ENCODE peak calls at places on chromosomes 16 and 17, in six cellular contexts. One of them, this sample, is unnamed.

GRCh38 chr16:57999971-58000705 is at the start of gene ZNF319:
- DNase-seq in GM12891: peak; percentile 38
- DNase-seq in K562: peak; percentile 93
- DNase-seq in H1: peak; percentile 65
- DNase-seq in GM12878: no peak
- DNase-seq in HepG2: no peak
- DNase-seq in this sample: peak; percentile 61

GRCh38 chr16:30372725-30373124 is 1.9 kb upstream of the MYL11 start:
- DNase-seq in H1: no peak
- DNase-seq in K562: no peak
- DNase-seq in GM12891: no peak
- DNase-seq in GM12878: no peak
- DNase-seq in HepG2: no peak
- DNase-seq in this sample: no peak

GRCh38 chr16:14505846-14506245 is 124.2 kb downstream of the PARN start:
- DNase-seq in HepG2: peak; percentile 65
- DNase-seq in H1: no peak
- DNase-seq in GM12878: no peak
- DNase-seq in K562: no peak
- DNase-seq in GM12891: no peak
- DNase-seq in this sample: no peak

GRCh38 chr16:23114131-23114904 is 34.9 kb downstream of the USP31 start:
- DNase-seq in H1: no peak
- DNase-seq in HepG2: no peak
- DNase-seq in K562: no peak
- DNase-seq in GM12891: no peak
- DNase-seq in GM12878: no peak
- DNase-seq in this sample: no peak

GRCh38 chr17:1484586-1485310 is 7.7 kb downstream of the MYO1C start:
- DNase-seq in GM12891: peak; percentile 75
- DNase-seq in H1: peak; percentile 85
- DNase-seq in K562: peak; percentile 67
- DNase-seq in GM12878: peak; percentile 43
- DNase-seq in HepG2: peak; percentile 24
- DNase-seq in this sample: peak; percentile 82

GRCh38 chr16:89365044-89365467 is 125.3 kb downstream of the ANKRD11 start:
- DNase-seq in K562: no peak
- DNase-seq in HepG2: no peak
- DNase-seq in GM12878: no peak
- DNase-seq in GM12891: no peak
- DNase-seq in H1: no peak
- DNase-seq in this sample: no peak

GRCh38 chr16:30786115-30786935 is 680 bp downstream of the ZNF629 start:
- DNase-seq in GM12878: no peak
- DNase-seq in HepG2: peak; percentile 60
- DNase-seq in H1: peak; percentile 62
- DNase-seq in GM12891: no peak
- DNase-seq in K562: peak; percentile 87
- DNase-seq in this sample: no peak

GRCh38 chr17:2238432-2239169 is 65.0 kb downstream of the SMG6 start:
- DNase-seq in K562: no peak
- DNase-seq in HepG2: no peak
- DNase-seq in GM12878: peak; percentile 86
- DNase-seq in GM12891: no peak
- DNase-seq in H1: no peak
- DNase-seq in this sample: peak; percentile 36

GRCh38 chr16:9846362-9847099 is 335.7 kb downstream of the GRIN2A start:
- DNase-seq in K562: no peak
- DNase-seq in GM12891: no peak
- DNase-seq in HepG2: no peak
- DNase-seq in H1: no peak
- DNase-seq in GM12878: no peak
- DNase-seq in this sample: no peak

GRCh38 chr16:8641671-8642070 is 20.2 kb downstream of the METTL22 start:
- DNase-seq in GM12891: no peak
- DNase-seq in K562: no peak
- DNase-seq in H1: no peak
- DNase-seq in HepG2: no peak
- DNase-seq in GM12878: no peak
- DNase-seq in this sample: no peak

GRCh38 chr17:4950075-4950756 is 703 bp upstream of the ENO3 start:
- DNase-seq in HepG2: peak; percentile 56
- DNase-seq in GM12878: no peak
- DNase-seq in GM12891: no peak
- DNase-seq in K562: peak; percentile 82
- DNase-seq in H1: peak; percentile 77
- DNase-seq in this sample: no peak
- TF ChIP-seq POLR2A in HepG2: peak; percentile 67
- TF ChIP-seq POLR2A in GM12878: peak; percentile 66
- TF ChIP-seq POLR2A in GM12891: peak; percentile 31
- TF ChIP-seq POLR2A in K562: peak; percentile 74
- TF ChIP-seq POLR2A in H1: peak; percentile 50
- TF ChIP-seq POLR2A in this sample: peak; percentile 60

DNA sequence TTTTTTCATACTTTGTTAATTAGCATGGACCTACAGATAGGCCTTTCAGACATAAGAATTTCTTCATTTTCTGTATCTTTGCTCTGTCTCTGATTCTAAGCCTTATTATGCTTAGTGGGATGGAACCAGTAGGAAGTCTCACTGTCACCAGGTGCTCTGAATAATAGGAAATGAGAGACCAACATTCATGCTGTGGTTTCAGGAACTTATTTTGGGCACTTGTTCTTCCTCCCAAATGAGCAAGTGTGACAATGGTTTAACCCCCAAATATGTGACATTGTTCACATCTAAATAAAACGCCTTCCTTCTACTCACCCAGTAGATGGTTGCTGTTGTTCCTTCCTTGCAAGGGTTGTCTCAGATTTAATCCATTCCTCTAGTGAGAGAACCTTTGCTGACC is 100.2 kb downstream of the SYCE1L start:
- DNase-seq in K562: no peak
- DNase-seq in HepG2: no peak
- DNase-seq in GM12891: no peak
- DNase-seq in GM12878: peak; percentile 17
- DNase-seq in H1: no peak
- DNase-seq in this sample: no peak
- TF ChIP-seq TAF1 in K562: no peak
- TF ChIP-seq TAF1 in HepG2: no peak
- TF ChIP-seq TAF1 in GM12891: no peak
- TF ChIP-seq TAF1 in GM12878: no peak
- TF ChIP-seq TAF1 in H1: no peak
- TF ChIP-seq TAF1 in this sample: no peak

GRCh38 chr16:66717112-66717675 is 20.7 kb upstream of the CMTM4 start:
- DNase-seq in K562: peak; percentile 42
- DNase-seq in HepG2: peak; percentile 64
- DNase-seq in GM12891: no peak
- DNase-seq in GM12878: no peak
- DNase-seq in H1: no peak
- DNase-seq in this sample: no peak
- TF ChIP-seq POLR2AphosphoS5 in K562: peak; percentile 26
- TF ChIP-seq POLR2AphosphoS5 in HepG2: no peak
- TF ChIP-seq POLR2AphosphoS5 in GM12891: no peak
- TF ChIP-seq POLR2AphosphoS5 in GM12878: no peak
- TF ChIP-seq POLR2AphosphoS5 in H1: no peak
- TF ChIP-seq POLR2AphosphoS5 in this sample: peak; percentile 21

GRCh38 chr16:46884513-46885293 is 541 bp downstream of the GPT2 start:
- DNase-seq in K562: peak; percentile 29
- DNase-seq in GM12878: no peak
- DNase-seq in GM12891: no peak
- DNase-seq in H1: no peak
- DNase-seq in HepG2: no peak
- DNase-seq in this sample: no peak
- TF ChIP-seq POLR2A in K562: no peak
- TF ChIP-seq POLR2A in GM12878: no peak
- TF ChIP-seq POLR2A in GM12891: no peak
- TF ChIP-seq POLR2A in H1: no peak
- TF ChIP-seq POLR2A in HepG2: no peak
- TF ChIP-seq POLR2A in this sample: no peak

GRCh38 chr17:81066072-81066471 is 31.1 kb downstream of the BAIAP2 start:
- DNase-seq in H1: no peak
- DNase-seq in GM12891: no peak
- DNase-seq in K562: no peak
- DNase-seq in HepG2: no peak
- DNase-seq in GM12878: no peak
- DNase-seq in this sample: no peak
- TF ChIP-seq TAF1 in H1: no peak
- TF ChIP-seq TAF1 in GM12891: no peak
- TF ChIP-seq TAF1 in K562: no peak
- TF ChIP-seq TAF1 in HepG2: no peak
- TF ChIP-seq TAF1 in GM12878: no peak
- TF ChIP-seq TAF1 in this sample: no peak

GRCh38 chr17:8189041-8189710 is 804 bp downstream of the BORCS6 start:
- DNase-seq in GM12878: no peak
- DNase-seq in H1: peak; percentile 54
- DNase-seq in HepG2: no peak
- DNase-seq in GM12891: no peak
- DNase-seq in K562: no peak
- DNase-seq in this sample: no peak
- TF ChIP-seq POLR2AphosphoS5 in GM12878: no peak
- TF ChIP-seq POLR2AphosphoS5 in H1: no peak
- TF ChIP-seq POLR2AphosphoS5 in HepG2: no peak
- TF ChIP-seq POLR2AphosphoS5 in GM12891: no peak
- TF ChIP-seq POLR2AphosphoS5 in K562: no peak
- TF ChIP-seq POLR2AphosphoS5 in this sample: no peak

GRCh38 chr17:57988301-57989010 is 402 bp upstream of the VEZF1 start:
- DNase-seq in GM12891: peak; percentile 74
- DNase-seq in HepG2: no peak
- DNase-seq in GM12878: no peak
- DNase-seq in K562: peak; percentile 93
- DNase-seq in H1: peak; percentile 83
- DNase-seq in this sample: peak; percentile 87
- TF ChIP-seq POLR2A in GM12891: peak; percentile 91
- TF ChIP-seq POLR2A in HepG2: peak; percentile 89
- TF ChIP-seq POLR2A in GM12878: peak; percentile 93
- TF ChIP-seq POLR2A in K562: peak; percentile 85
- TF ChIP-seq POLR2A in H1: peak; percentile 90
- TF ChIP-seq POLR2A in this sample: peak; percentile 93

This sample was measured in GM12892.